ENCODE peak calls at places on chromosomes 11 and 22, in six cellular contexts. U is CD4-positive, CD25-positive, alpha-beta regulatory T cell; Y is neuronal stem cell; O is cardiac muscle cell; H is left ventricle myocardium inferior; G is pancreas. I is an unnamed sample.

GRCh38 chr11:125371451-125371935 is 124.6 kb downstream of the FEZ1 start:
- DNase-seq in O (no peak), H (no peak), Y (peak; percentile 79), G (no peak), U (no peak), I (no peak)

GRCh38 chr11:125465254-125465653 is 30.8 kb downstream of the FEZ1 start:
- DNase-seq in O (no peak), U (no peak), H (no peak), Y (no peak), G (no peak), I (no peak)

GRCh38 chr11:69390561-69390960 is 90.9 kb upstream of the LINC01488 start:
- DNase-seq in G (no peak), U (no peak), O (no peak), Y (no peak), H (no peak), I (no peak)

GRCh38 chr11:56207796-56208195 is 26.3 kb downstream of the OR5T2 start:
- DNase-seq in U (no peak), Y (no peak), H (no peak), O (no peak), G (no peak), I (no peak)

GRCh38 chr11:70689764-70690163 is 291.4 kb downstream of the CTTN start:
- DNase-seq in Y (no peak), G (no peak), U (no peak), O (no peak), H (no peak), I (no peak)

GRCh38 chr11:2990617-2991476 is 1.3 kb downstream of the NAP1L4 start:
- DNase-seq in Y (no peak), U (peak; percentile 39), H (no peak), O (no peak), G (no peak), I (peak; percentile 46)

GRCh38 chr22:24421428-24421931 is 5.9 kb upstream of the ADORA2A start:
- DNase-seq in O (no peak), H (no peak), Y (no peak), U (peak; percentile 49), G (peak; percentile 48), I (no peak)

GRCh38 chr11:19756675-19757475 is 44.2 kb downstream of the NAV2 start:
- DNase-seq in Y (no peak), H (peak; percentile 48), G (no peak), O (peak; percentile 52), U (no peak), I (no peak)

GRCh38 chr22:39206491-39206890 is 38.3 kb downstream of the PDGFB start:
- DNase-seq in H (no peak), O (no peak), G (no peak), Y (no peak), U (no peak), I (peak; percentile 41)

GRCh38 chr22:25627271-25627848 is 62.9 kb downstream of the GRK3 start:
- DNase-seq in G (no peak), H (no peak), Y (no peak), O (peak; percentile 10), U (no peak), I (no peak)

GRCh38 chr11:2287102-2287501 is 14.6 kb downstream of the C11orf21 start:
- DNase-seq in O (no peak), Y (no peak), G (peak; percentile 24), H (no peak), U (no peak), I (peak; percentile 71)

GRCh38 chr22:19811211-19811621 is 43.5 kb downstream of the GNB1L start:
- DNase-seq in G (no peak), O (no peak), H (no peak), Y (no peak), U (no peak), I (no peak)

GRCh38 chr11:102155676-102156075 is 45.4 kb downstream of the YAP1 start:
- DNase-seq in H (no peak), U (no peak), G (no peak), O (peak; percentile 29), Y (no peak), I (no peak)
- H3K4me1 ChIP-seq in H (peaks cover 92% of the 10 kb centered on the region), U (no peaks in the 10 kb centered on the region), G (no peaks in the 10 kb centered on the region), O (peaks cover 63% of the 10 kb centered on the region), Y (peaks cover 2% of the 10 kb centered on the region), I (no peaks in the 10 kb centered on the region)

GRCh38 chr22:49599039-49599438 is 228.6 kb downstream of the BRD1 start:
- DNase-seq in U (no peak), G (no peak), H (no peak), O (no peak), Y (no peak), I (no peak)
- H3K9me3 ChIP-seq in U (peaks cover 3% of the 10 kb centered on the region), G (no peaks in the 10 kb centered on the region), H (peaks cover 19% of the 10 kb centered on the region), O (no peaks in the 10 kb centered on the region), Y (no peaks in the 10 kb centered on the region), I (peaks cover 8% of the 10 kb centered on the region)

DNA sequence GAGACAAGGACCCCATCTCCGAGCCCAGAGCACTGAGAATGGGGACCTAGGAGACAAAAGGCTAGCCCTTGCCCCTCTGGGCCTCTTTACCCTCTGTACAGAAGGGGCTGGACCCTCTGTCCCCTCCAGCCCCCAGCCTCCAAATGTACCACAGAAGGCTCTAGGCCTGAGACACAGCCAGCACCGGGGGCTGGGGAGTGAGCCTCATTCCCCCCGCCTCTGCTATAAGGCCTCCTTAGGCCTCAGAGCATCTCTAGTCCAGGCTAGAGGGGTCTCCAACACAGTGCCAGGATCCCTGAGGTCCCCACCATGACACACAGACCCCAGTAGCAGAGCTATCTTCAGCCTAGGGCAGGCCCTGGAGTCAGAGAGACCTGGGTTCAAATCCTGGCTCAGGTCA is 4.8 kb downstream of the SMTN start:
- DNase-seq in H (no peak), G (peak; percentile 41), U (no peak), O (no peak), Y (no peak), I (no peak)
- H3K4me3 ChIP-seq in H (peak overlapping the region; percentile 89), G (no peak overlapping the region), U (no peak overlapping the region), O (no peak overlapping the region), Y (no peak overlapping the region), I (no peak overlapping the region)

GRCh38 chr11:64240467-64241174 is at the start of gene FKBP2:
- DNase-seq in G (peak; percentile 99), Y (peak; percentile 95), H (peak; percentile 97), O (peak; percentile 99), U (peak; percentile 99), I (peak; percentile 99)
- H3K4me1 ChIP-seq in G (peaks cover 29% of the 10 kb centered on the region), Y (peaks cover 16% of the 10 kb centered on the region), H (peaks cover 68% of the 10 kb centered on the region), O (peaks cover 5% of the 10 kb centered on the region), U (peaks cover 42% of the 10 kb centered on the region), I (peaks cover 36% of the 10 kb centered on the region)